ENCODE peak calls at places on chromosomes 11 and 22, in nine cellular contexts. One of them, this sample, is unnamed. For H3K27me3, the result is how much of the 10 kb centered on the place peaks cover.

GRCh38 chr11:106088896-106089295 is 11.4 kb downstream of the AASDHPPT start:
- DNase-seq in HCT116: no peak
- DNase-seq in prostate gland: no peak
- DNase-seq in MM.1S: no peak
- DNase-seq in CD8-positive, alpha-beta T cell: no peak
- DNase-seq in spleen: no peak
- DNase-seq in pancreas: no peak
- DNase-seq in IMR-90: peak
- DNase-seq in sigmoid colon: no peak
- DNase-seq in this sample: peak

GRCh38 chr11:63998558-63999348 is 12.5 kb downstream of the OTUB1 start:
- DNase-seq in prostate gland: no peak
- DNase-seq in pancreas: no peak
- DNase-seq in spleen: peak
- DNase-seq in sigmoid colon: no peak
- DNase-seq in HCT116: no peak
- DNase-seq in MM.1S: no peak
- DNase-seq in IMR-90: no peak
- DNase-seq in CD8-positive, alpha-beta T cell: no peak
- DNase-seq in this sample: no peak

GRCh38 chr22:49968313-49968830 is 7.8 kb downstream of the PIM3 start:
- DNase-seq in IMR-90: no peak
- DNase-seq in spleen: peak
- DNase-seq in pancreas: peak
- DNase-seq in prostate gland: no peak
- DNase-seq in CD8-positive, alpha-beta T cell: no peak
- DNase-seq in MM.1S: peak
- DNase-seq in HCT116: no peak
- DNase-seq in sigmoid colon: no peak
- DNase-seq in this sample: no peak

GRCh38 chr22:26606611-26607010 is 11.2 kb downstream of the CRYBB1 start:
- DNase-seq in spleen: no peak
- DNase-seq in MM.1S: no peak
- DNase-seq in HCT116: no peak
- DNase-seq in IMR-90: peak
- DNase-seq in sigmoid colon: no peak
- DNase-seq in pancreas: no peak
- DNase-seq in CD8-positive, alpha-beta T cell: no peak
- DNase-seq in prostate gland: no peak
- DNase-seq in this sample: peak

GRCh38 chr11:134530826-134531225 is 118.8 kb upstream of the B3GAT1 start:
- DNase-seq in HCT116: no peak
- DNase-seq in sigmoid colon: peak
- DNase-seq in MM.1S: no peak
- DNase-seq in CD8-positive, alpha-beta T cell: no peak
- DNase-seq in IMR-90: no peak
- DNase-seq in spleen: peak
- DNase-seq in prostate gland: no peak
- DNase-seq in pancreas: peak
- DNase-seq in this sample: no peak

GRCh38 chr11:65426839-65427690 is 4.5 kb downstream of the NEAT1 start:
- DNase-seq in MM.1S: peak
- DNase-seq in CD8-positive, alpha-beta T cell: no peak
- DNase-seq in HCT116: peak
- DNase-seq in pancreas: peak
- DNase-seq in prostate gland: peak
- DNase-seq in IMR-90: peak
- DNase-seq in sigmoid colon: peak
- DNase-seq in spleen: peak
- DNase-seq in this sample: peak

GRCh38 chr11:134864233-134864967 is 452.4 kb upstream of the B3GAT1 start:
- DNase-seq in HCT116: no peak
- DNase-seq in CD8-positive, alpha-beta T cell: no peak
- DNase-seq in pancreas: no peak
- DNase-seq in IMR-90: no peak
- DNase-seq in prostate gland: no peak
- DNase-seq in sigmoid colon: no peak
- DNase-seq in spleen: no peak
- DNase-seq in MM.1S: no peak
- DNase-seq in this sample: no peak

GRCh38 chr11:45106006-45106405 is 40.4 kb upstream of the PRDM11 start:
- DNase-seq in CD8-positive, alpha-beta T cell: no peak
- DNase-seq in MM.1S: no peak
- DNase-seq in pancreas: no peak
- DNase-seq in prostate gland: no peak
- DNase-seq in HCT116: no peak
- DNase-seq in spleen: no peak
- DNase-seq in IMR-90: no peak
- DNase-seq in sigmoid colon: no peak
- DNase-seq in this sample: no peak

GRCh38 chr11:45455536-45455935 is 169.4 kb upstream of the SYT13 start:
- DNase-seq in prostate gland: no peak
- DNase-seq in sigmoid colon: no peak
- DNase-seq in HCT116: no peak
- DNase-seq in spleen: peak
- DNase-seq in pancreas: no peak
- DNase-seq in MM.1S: no peak
- DNase-seq in CD8-positive, alpha-beta T cell: no peak
- DNase-seq in IMR-90: no peak
- DNase-seq in this sample: no peak

GRCh38 chr11:124661553-124661952 is 12.0 kb downstream of the SIAE start:
- DNase-seq in prostate gland: no peak
- DNase-seq in HCT116: no peak
- DNase-seq in CD8-positive, alpha-beta T cell: no peak
- DNase-seq in pancreas: no peak
- DNase-seq in MM.1S: no peak
- DNase-seq in spleen: no peak
- DNase-seq in sigmoid colon: no peak
- DNase-seq in IMR-90: no peak
- DNase-seq in this sample: no peak

GRCh38 chr11:110182886-110183285 is 89.7 kb downstream of the ZC3H12C start:
- DNase-seq in spleen: no peak
- DNase-seq in MM.1S: no peak
- DNase-seq in CD8-positive, alpha-beta T cell: no peak
- DNase-seq in sigmoid colon: no peak
- DNase-seq in HCT116: peak
- DNase-seq in prostate gland: no peak
- DNase-seq in IMR-90: peak
- DNase-seq in pancreas: no peak
- DNase-seq in this sample: no peak

GRCh38 chr22:44522526-44523170 is 24.6 kb upstream of the RTL6 start:
- DNase-seq in sigmoid colon: peak
- DNase-seq in HCT116: no peak
- DNase-seq in pancreas: no peak
- DNase-seq in MM.1S: no peak
- DNase-seq in CD8-positive, alpha-beta T cell: no peak
- DNase-seq in spleen: no peak
- DNase-seq in prostate gland: no peak
- DNase-seq in IMR-90: no peak
- DNase-seq in this sample: no peak

GRCh38 chr11:109046284-109046992 is 375.6 kb upstream of the C11orf87 start:
- DNase-seq in spleen: no peak
- DNase-seq in pancreas: no peak
- DNase-seq in prostate gland: no peak
- DNase-seq in HCT116: no peak
- DNase-seq in MM.1S: no peak
- DNase-seq in IMR-90: no peak
- DNase-seq in CD8-positive, alpha-beta T cell: no peak
- DNase-seq in sigmoid colon: no peak
- DNase-seq in this sample: no peak

GRCh38 chr11:59102259-59102765 is 4.7 kb upstream of the FAM111B start:
- DNase-seq in pancreas: peak
- DNase-seq in IMR-90: peak
- DNase-seq in prostate gland: peak
- DNase-seq in sigmoid colon: peak
- DNase-seq in MM.1S: peak
- DNase-seq in spleen: peak
- DNase-seq in HCT116: no peak
- DNase-seq in CD8-positive, alpha-beta T cell: peak
- DNase-seq in this sample: peak

GRCh38 chr11:34565417-34566208 is 52.0 kb upstream of the ELF5 start:
- DNase-seq in CD8-positive, alpha-beta T cell: no peak
- DNase-seq in prostate gland: no peak
- DNase-seq in spleen: no peak
- DNase-seq in pancreas: no peak
- DNase-seq in MM.1S: peak
- DNase-seq in HCT116: peak
- DNase-seq in IMR-90: no peak
- DNase-seq in sigmoid colon: no peak
- DNase-seq in this sample: no peak

GRCh38 chr11:109940816-109941215 is 152.4 kb upstream of the ZC3H12C start:
- DNase-seq in IMR-90: peak
- DNase-seq in HCT116: peak
- DNase-seq in pancreas: no peak
- DNase-seq in spleen: no peak
- DNase-seq in prostate gland: no peak
- DNase-seq in sigmoid colon: no peak
- DNase-seq in MM.1S: no peak
- DNase-seq in CD8-positive, alpha-beta T cell: no peak
- DNase-seq in this sample: peak

GRCh38 chr11:104781719-104782376 is 116.4 kb downstream of the CASP12 start:
- DNase-seq in prostate gland: no peak
- DNase-seq in pancreas: no peak
- DNase-seq in sigmoid colon: no peak
- DNase-seq in CD8-positive, alpha-beta T cell: no peak
- DNase-seq in MM.1S: no peak
- DNase-seq in HCT116: no peak
- DNase-seq in spleen: no peak
- DNase-seq in IMR-90: no peak
- DNase-seq in this sample: no peak

GRCh38 chr11:94802501-94802900 is 34.3 kb downstream of the AMOTL1 start:
- DNase-seq in sigmoid colon: no peak
- DNase-seq in MM.1S: no peak
- DNase-seq in spleen: no peak
- DNase-seq in IMR-90: no peak
- DNase-seq in pancreas: no peak
- DNase-seq in CD8-positive, alpha-beta T cell: no peak
- DNase-seq in prostate gland: no peak
- DNase-seq in HCT116: no peak
- DNase-seq in this sample: no peak

GRCh38 chr11:130715085-130715932 is 201.0 kb downstream of the SNX19 start:
- DNase-seq in MM.1S: no peak
- DNase-seq in HCT116: no peak
- DNase-seq in prostate gland: no peak
- DNase-seq in IMR-90: no peak
- DNase-seq in pancreas: no peak
- DNase-seq in sigmoid colon: no peak
- DNase-seq in spleen: no peak
- DNase-seq in CD8-positive, alpha-beta T cell: no peak
- DNase-seq in this sample: no peak

DNA sequence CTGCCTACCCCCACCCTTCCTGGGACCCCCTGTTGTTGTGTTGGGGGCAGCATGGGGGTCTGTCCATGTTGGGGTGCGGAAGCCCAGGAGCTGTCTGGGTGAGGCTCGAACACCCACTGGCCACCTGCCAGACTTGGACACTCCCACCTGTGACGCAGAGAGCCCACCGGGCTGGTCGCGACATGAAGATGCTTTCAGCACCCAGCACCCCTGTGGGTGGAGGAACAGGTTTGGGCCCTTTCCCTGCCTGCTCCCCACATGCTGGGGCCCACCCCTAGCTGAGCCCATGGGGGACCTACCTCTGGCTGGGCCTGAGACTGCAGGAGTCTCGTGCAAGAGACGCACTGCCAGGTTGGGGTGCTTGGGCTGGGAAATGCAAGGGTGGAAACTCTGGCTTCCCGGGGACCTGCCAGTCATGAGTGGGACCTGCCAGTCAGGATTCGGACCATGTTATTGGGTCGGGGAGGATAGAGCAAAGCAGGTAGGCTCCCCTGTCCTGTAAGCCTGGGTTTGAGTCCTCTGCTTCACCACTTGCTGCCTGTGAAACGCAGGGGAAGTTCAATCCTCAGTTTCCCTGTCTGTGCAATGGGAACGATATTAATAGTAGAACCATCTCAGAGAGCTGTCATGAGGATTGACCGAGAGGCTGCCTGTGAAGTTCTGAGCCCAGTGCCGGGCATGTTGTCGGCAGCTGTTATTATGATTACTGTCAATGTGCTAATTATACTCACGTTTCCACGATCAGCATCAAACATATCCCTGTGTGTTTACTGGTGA is 24.1 kb downstream of the KIAA1671 start:
- DNase-seq in MM.1S: no peak
- DNase-seq in IMR-90: no peak
- DNase-seq in HCT116: no peak
- DNase-seq in pancreas: no peak
- DNase-seq in spleen: no peak
- DNase-seq in sigmoid colon: no peak
- DNase-seq in prostate gland: peak
- DNase-seq in CD8-positive, alpha-beta T cell: no peak
- DNase-seq in this sample: no peak
- H3K27ac ChIP-seq in MM.1S: no peak
- H3K27ac ChIP-seq in IMR-90: no peak
- H3K27ac ChIP-seq in HCT116: no peak
- H3K27ac ChIP-seq in pancreas: no peak
- H3K27ac ChIP-seq in spleen: no peak
- H3K27ac ChIP-seq in sigmoid colon: peak
- H3K27ac ChIP-seq in prostate gland: peak
- H3K27ac ChIP-seq in CD8-positive, alpha-beta T cell: no peak
- H3K27ac ChIP-seq in this sample: no peak

DNA sequence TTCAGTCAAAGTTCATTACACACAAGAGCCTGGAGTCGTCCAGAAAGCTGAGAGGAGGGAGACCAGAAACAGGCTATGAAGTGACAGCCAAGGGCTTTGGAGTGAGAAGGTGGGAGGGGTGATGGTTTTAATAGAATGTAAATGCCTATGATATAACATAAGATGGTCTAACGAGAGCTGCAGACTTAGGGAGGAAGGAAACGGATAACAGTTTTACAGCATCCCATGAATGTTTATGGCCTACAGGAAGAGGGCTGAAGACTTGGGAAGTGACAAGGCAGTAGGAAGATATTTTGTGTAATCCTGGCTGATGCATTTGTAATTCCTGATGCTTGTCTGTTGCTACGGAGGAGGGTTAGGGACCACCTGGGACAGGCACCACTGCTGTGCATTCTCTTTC is 62.0 kb downstream of the DHCR7 start:
- DNase-seq in pancreas: no peak
- DNase-seq in sigmoid colon: no peak
- DNase-seq in MM.1S: no peak
- DNase-seq in IMR-90: no peak
- DNase-seq in CD8-positive, alpha-beta T cell: no peak
- DNase-seq in HCT116: no peak
- DNase-seq in spleen: no peak
- DNase-seq in prostate gland: no peak
- DNase-seq in this sample: no peak
- H3K27me3 ChIP-seq in pancreas: under half
- H3K27me3 ChIP-seq in sigmoid colon: under half
- H3K27me3 ChIP-seq in MM.1S: half or more
- H3K27me3 ChIP-seq in IMR-90: under half
- H3K27me3 ChIP-seq in CD8-positive, alpha-beta T cell: under half
- H3K27me3 ChIP-seq in HCT116: half or more
- H3K27me3 ChIP-seq in spleen: under half
- H3K27me3 ChIP-seq in prostate gland: under half
- H3K27me3 ChIP-seq in this sample: under half

GRCh38 chr11:73530109-73530508 is 67.8 kb downstream of the FAM168A start:
- DNase-seq in MM.1S: no peak
- DNase-seq in prostate gland: no peak
- DNase-seq in pancreas: no peak
- DNase-seq in IMR-90: no peak
- DNase-seq in CD8-positive, alpha-beta T cell: no peak
- DNase-seq in HCT116: no peak
- DNase-seq in sigmoid colon: no peak
- DNase-seq in spleen: no peak
- DNase-seq in this sample: no peak
- TF ChIP-seq CTCF in MM.1S: no peak
- TF ChIP-seq CTCF in prostate gland: no peak
- TF ChIP-seq CTCF in pancreas: no peak
- TF ChIP-seq CTCF in IMR-90: no peak
- TF ChIP-seq CTCF in CD8-positive, alpha-beta T cell: no peak
- TF ChIP-seq CTCF in HCT116: no peak
- TF ChIP-seq CTCF in sigmoid colon: no peak
- TF ChIP-seq CTCF in spleen: no peak
- TF ChIP-seq CTCF in this sample: peak

GRCh38 chr11:111737180-111737876 is 28.9 kb downstream of the PPP2R1B start:
- DNase-seq in sigmoid colon: peak
- DNase-seq in pancreas: no peak
- DNase-seq in CD8-positive, alpha-beta T cell: no peak
- DNase-seq in prostate gland: no peak
- DNase-seq in IMR-90: no peak
- DNase-seq in MM.1S: no peak
- DNase-seq in spleen: peak
- DNase-seq in HCT116: no peak
- DNase-seq in this sample: no peak
- H3K27ac ChIP-seq in sigmoid colon: peak
- H3K27ac ChIP-seq in pancreas: peak
- H3K27ac ChIP-seq in CD8-positive, alpha-beta T cell: no peak
- H3K27ac ChIP-seq in prostate gland: peak
- H3K27ac ChIP-seq in IMR-90: peak
- H3K27ac ChIP-seq in MM.1S: no peak
- H3K27ac ChIP-seq in spleen: peak
- H3K27ac ChIP-seq in HCT116: no peak
- H3K27ac ChIP-seq in this sample: no peak